ENCODE peak calls at places on chromosomes 13 and 19, in five cellular contexts. F, P, C, Z and K are unnamed samples.

GRCh38 chr19:21586341-21587116 is 81.1 kb downstream of the ZNF429 start:
- DNase-seq in C (no peak), P (no peak), Z (no peak), F (no peak), K (no peak)

GRCh38 chr13:65287405-65287804 is 1942.7 kb downstream of the PCDH9 start:
- DNase-seq in Z (no peak), P (no peak), F (no peak), C (no peak), K (no peak)

GRCh38 chr13:50085063-50085462 is 69.8 kb downstream of the KCNRG start:
- DNase-seq in C (peak), F (peak), Z (no peak), P (no peak), K (no peak)

GRCh38 chr13:43878897-43879322 is 630 bp downstream of the CCDC122 start:
- DNase-seq in F (peak), C (peak), Z (no peak), P (no peak), K (no peak)

GRCh38 chr13:79614519-79614918 is 133.6 kb downstream of the NDFIP2 start:
- DNase-seq in Z (no peak), F (no peak), P (no peak), C (no peak), K (no peak)

GRCh38 chr19:31499826-31500539 is 150.7 kb upstream of the TSHZ3 start:
- DNase-seq in P (no peak), C (no peak), Z (no peak), F (no peak), K (no peak)

GRCh38 chr13:69654392-69654791 is 453.2 kb upstream of the ATXN8OS start:
- DNase-seq in Z (no peak), F (no peak), C (no peak), P (no peak), K (no peak)

GRCh38 chr19:3178973-3179738 is 587 bp downstream of the S1PR4 start:
- DNase-seq in F (no peak), C (no peak), P (no peak), Z (no peak), K (no peak)

GRCh38 chr13:57045816-57046691 is 94.7 kb upstream of the PRR20A start:
- DNase-seq in Z (no peak), C (peak), P (no peak), F (no peak), K (no peak)

GRCh38 chr13:82294226-82294625 is 1588.0 kb downstream of the SLITRK1 start:
- DNase-seq in C (no peak), Z (no peak), P (no peak), F (no peak), K (no peak)

GRCh38 chr13:98706446-98707110 is 45.9 kb downstream of the SLC15A1 start:
- DNase-seq in P (no peak), F (peak), Z (no peak), C (peak), K (no peak)

GRCh38 chr13:44236370-44236769 is 137.3 kb upstream of the SERP2 start:
- DNase-seq in F (peak), P (no peak), C (peak), Z (no peak), K (no peak)

GRCh38 chr19:29404015-29404414 is 121.8 kb upstream of the VSTM2B start:
- DNase-seq in F (no peak), P (no peak), C (no peak), Z (no peak), K (no peak)

GRCh38 chr13:66886248-66886647 is 343.9 kb downstream of the PCDH9 start:
- DNase-seq in P (no peak), F (no peak), C (no peak), Z (no peak), K (no peak)

GRCh38 chr13:110756268-110756667 is 42.8 kb downstream of the ING1 start:
- DNase-seq in C (peak), Z (no peak), P (no peak), F (peak), K (no peak)

GRCh38 chr13:26991508-26992181 is 180.0 kb downstream of the USP12 start:
- DNase-seq in C (no peak), F (no peak), P (no peak), Z (no peak), K (no peak)

GRCh38 chr13:27182844-27183497 is 11.4 kb upstream of the USP12 start:
- DNase-seq in F (peak), Z (no peak), P (peak), C (peak), K (no peak)

GRCh38 chr19:45068041-45068440 is 8.2 kb downstream of the ZNF296 start:
- DNase-seq in F (no peak), P (no peak), C (no peak), Z (no peak), K (no peak)

GRCh38 chr13:46317120-46317519 is 69.9 kb downstream of the RUBCNL start:
- DNase-seq in Z (no peak), F (peak), P (no peak), C (peak), K (no peak)

GRCh38 chr19:8922591-8922990 is 87.6 kb downstream of the MUC16 start:
- DNase-seq in F (no peak), P (no peak), Z (no peak), C (no peak), K (no peak)

GRCh38 chr13:51782026-51782710 is 21.8 kb downstream of the DHRS12 start:
- DNase-seq in Z (no peak), F (no peak), C (no peak), P (no peak), K (no peak)

GRCh38 chr13:41708648-41709175 is 251.4 kb downstream of the RGCC start:
- DNase-seq in F (no peak), C (no peak), Z (no peak), P (no peak), K (no peak)

GRCh38 chr19:7533925-7534480 is 1.5 kb upstream of the PNPLA6 start:
- DNase-seq in F (peak), Z (no peak), P (no peak), C (peak), K (peak)

GRCh38 chr13:110944121-110944967 is 29.5 kb upstream of the ANKRD10 start:
- DNase-seq in C (peak), Z (peak), P (peak), F (peak), K (no peak)

GRCh38 chr19:13095934-13096890 is 6.4 kb downstream of the LYL1 start:
- DNase-seq in Z (no peak), F (no peak), C (no peak), P (no peak), K (no peak)

GRCh38 chr19:5623397-5624153 is 692 bp downstream of the SAFB start:
- DNase-seq in F (no peak), P (no peak), C (no peak), Z (no peak), K (no peak)

GRCh38 chr13:73698859-73699258 is 435.3 kb downstream of the KLF12 start:
- DNase-seq in Z (no peak), F (peak), C (peak), P (no peak), K (no peak)

GRCh38 chr13:58190578-58190977 is 559.0 kb downstream of the PCDH17 start:
- DNase-seq in P (no peak), C (peak), F (no peak), Z (no peak), K (no peak)

GRCh38 chr19:31418692-31419430 is 69.6 kb upstream of the TSHZ3 start:
- DNase-seq in Z (no peak), C (no peak), F (no peak), P (no peak), K (no peak)

GRCh38 chr19:41225238-41226052 is 6.4 kb downstream of the AXL start:
- DNase-seq in F (peak), P (peak), C (peak), Z (peak), K (no peak)

GRCh38 chr19:48368942-48369341 is 4.8 kb downstream of the SYNGR4 start:
- DNase-seq in F (no peak), Z (no peak), P (no peak), C (no peak), K (no peak)

GRCh38 chr19:10718205-10719196 is 622 bp downstream of the DNM2 start:
- DNase-seq in P (no peak), Z (no peak), F (peak), C (peak), K (peak)

GRCh38 chr19:10719466-10719961 is 1.6 kb downstream of the DNM2 start:
- DNase-seq in Z (no peak), F (no peak), P (no peak), C (no peak), K (no peak)

GRCh38 chr19:10717356-10718204 is at the start of gene DNM2:
- DNase-seq in F (peak), Z (peak), P (peak), C (peak), K (peak)

GRCh38 chr19:10717054-10717355 is 874 bp upstream of the DNM2 start:
- DNase-seq in C (no peak), Z (no peak), F (no peak), P (no peak), K (no peak)

DNA sequence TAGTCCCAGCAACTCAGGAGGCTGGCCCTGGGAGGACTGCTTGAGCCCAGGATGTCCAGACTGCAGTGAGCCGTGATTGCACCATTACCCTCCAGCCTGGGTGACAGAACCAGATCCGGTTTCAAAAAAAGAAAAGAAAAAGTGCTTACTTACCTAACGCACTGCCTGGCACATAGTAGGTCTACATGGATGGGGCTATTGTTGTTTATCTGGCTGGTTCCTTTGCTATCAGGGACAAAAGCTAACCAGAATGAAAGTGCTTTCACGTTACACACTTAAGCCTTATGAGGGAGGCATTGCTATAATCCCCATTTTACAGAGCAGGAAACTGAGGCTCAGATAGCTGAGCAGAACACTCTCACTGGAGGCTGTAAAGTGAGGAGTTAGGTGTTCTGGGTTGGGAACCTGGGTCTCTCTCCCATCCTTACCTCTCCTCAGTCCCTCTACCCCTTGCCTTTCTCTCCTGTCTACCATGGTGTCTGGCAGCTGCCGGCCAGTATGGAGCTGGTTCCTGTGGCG is 2.8 kb downstream of the DNM2 start:
- DNase-seq in F (no peak), C (no peak), P (no peak), Z (no peak), K (peak)
- H3K4me3 ChIP-seq in F (no peak), C (no peak), P (no peak), Z (no peak), K (no peak)

GRCh38 chr13:90118467-90119071 is 1228.9 kb upstream of the MIR17HG start:
- DNase-seq in Z (no peak), F (no peak), P (no peak), C (no peak), K (no peak)

GRCh38 chr13:90122531-90122930 is 1225.0 kb upstream of the MIR17HG start:
- DNase-seq in P (no peak), F (no peak), C (no peak), Z (no peak), K (no peak)

DNA sequence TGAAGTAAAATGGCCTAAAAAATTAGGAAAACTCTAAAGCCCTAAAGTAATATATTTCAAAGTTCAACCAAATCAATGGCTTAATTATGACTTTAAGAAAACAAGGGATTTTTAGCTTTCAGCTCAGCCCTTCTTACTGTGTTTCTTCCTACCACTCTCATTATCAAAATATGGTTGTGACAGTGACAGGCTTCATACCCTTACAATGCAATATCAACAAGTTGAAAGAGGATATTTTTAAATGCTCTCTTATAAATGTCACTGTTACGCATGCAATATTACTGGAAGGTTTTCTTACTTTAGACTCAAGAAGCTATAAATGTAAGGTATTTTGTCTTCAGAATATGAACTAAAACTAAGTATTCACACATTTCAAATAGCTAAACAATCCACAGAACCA is 1225.7 kb upstream of the MIR17HG start:
- DNase-seq in Z (no peak), C (no peak), F (no peak), P (no peak), K (no peak)
- H3K4me3 ChIP-seq in Z (no peak), C (no peak), F (no peak), P (no peak), K (no peak)

DNA sequence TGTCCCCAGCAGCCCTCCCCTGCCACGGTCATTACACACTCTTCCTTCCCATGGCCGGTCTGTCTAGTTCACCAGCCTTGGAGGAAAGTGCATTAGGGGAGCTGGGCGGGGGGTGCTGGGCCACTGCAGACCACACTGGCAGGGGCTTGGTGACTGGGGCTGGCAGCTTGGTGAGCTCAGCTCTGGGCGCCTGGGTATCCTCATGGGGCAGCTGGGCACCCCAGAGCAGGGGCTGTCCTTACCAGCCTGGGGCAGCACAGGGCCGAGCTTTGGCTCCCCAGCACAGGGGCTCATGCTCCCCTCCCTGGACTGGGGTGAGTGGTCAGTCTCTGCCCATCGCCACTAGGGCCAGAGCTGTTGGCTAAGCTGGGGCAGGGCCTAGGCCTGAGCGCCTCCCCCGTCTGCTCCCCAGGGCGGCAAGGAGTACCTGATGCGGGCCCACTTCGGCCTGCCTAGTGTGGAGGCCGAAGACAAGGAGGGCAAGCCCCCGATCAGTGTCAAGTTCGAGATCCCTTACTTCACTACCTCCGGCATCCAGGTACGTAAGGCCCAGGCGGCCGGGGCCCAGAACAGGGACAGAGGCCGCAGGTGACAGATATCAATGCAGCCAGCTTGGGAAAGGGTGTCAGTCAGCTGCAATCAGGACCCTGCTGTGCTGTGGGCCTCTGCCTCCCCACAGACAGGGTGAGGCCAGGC is 35.5 kb downstream of the AP1M1 start:
- DNase-seq in Z (no peak), P (no peak), C (no peak), F (no peak), K (no peak)
- H3K4me3 ChIP-seq in Z (no peak), P (no peak), C (no peak), F (no peak), K (no peak)

GRCh38 chr19:49490287-49491029 is 3.0 kb downstream of the RPL13A start:
- DNase-seq in Z (no peak), C (no peak), P (no peak), F (no peak), K (no peak)
- H3K4me3 ChIP-seq in Z (peak), C (peak), P (peak), F (no peak), K (no peak)